ENCODE peak calls at places on chromosomes 4 and X, in seven cellular contexts. B, K, W, Y, P, Z and G are unnamed samples.

GRCh38 chr4:49036528-49036927 is 50.5 kb downstream of the CWH43 start:
- DNase-seq in B (no peak), K (no peak), W (no peak), Y (no peak), P (no peak), Z (no peak), G (no peak)

GRCh38 chr4:98470831-98471230 is 187.6 kb downstream of the TSPAN5 start:
- DNase-seq in B (no peak), K (no peak), W (no peak), Y (no peak), P (peak), Z (no peak), G (no peak)

GRCh38 chr4:70356185-70356584 is 4.4 kb upstream of the SMR3A start:
- DNase-seq in B (no peak), K (no peak), W (no peak), Y (no peak), P (no peak), Z (no peak), G (peak)

GRCh38 chrX:119177278-119177677 is 49.7 kb upstream of the KIAA1210 start:
- DNase-seq in B (no peak), K (no peak), W (no peak), Y (no peak), P (no peak), Z (peak), G (no peak)

GRCh38 chr4:175953960-175954521 is 111.6 kb upstream of the WDR17 start:
- DNase-seq in B (no peak), K (no peak), W (no peak), Y (no peak), P (no peak), Z (no peak), G (no peak)

GRCh38 chr4:76546282-76547166 is 111.5 kb downstream of the SHROOM3 start:
- DNase-seq in B (no peak), K (no peak), W (no peak), Y (no peak), P (peak), Z (no peak), G (peak)

GRCh38 chr4:97593248-97593647 is 550.0 kb downstream of the STPG2 start:
- DNase-seq in B (no peak), K (peak), W (no peak), Y (no peak), P (no peak), Z (no peak), G (no peak)

GRCh38 chr4:156830356-156830755 is 141.2 kb downstream of the PDGFC start:
- DNase-seq in B (no peak), K (no peak), W (no peak), Y (no peak), P (peak), Z (no peak), G (peak)

GRCh38 chrX:5876984-5877655 is 351.5 kb downstream of the NLGN4X start:
- DNase-seq in B (no peak), K (no peak), W (no peak), Y (no peak), P (no peak), Z (peak), G (peak)

GRCh38 chr4:14566518-14566917 is 435.8 kb upstream of the CPEB2 start:
- DNase-seq in B (no peak), K (no peak), W (no peak), Y (no peak), P (peak), Z (no peak), G (peak)

GRCh38 chr4:184805462-184806245 is 20.1 kb downstream of the ACSL1 start:
- DNase-seq in B (peak), K (peak), W (no peak), Y (no peak), P (no peak), Z (peak), G (peak)

GRCh38 chr4:150232029-150232428 is 153.8 kb downstream of the DCLK2 start:
- DNase-seq in B (no peak), K (no peak), W (no peak), Y (no peak), P (no peak), Z (no peak), G (no peak)

GRCh38 chrX:108439961-108440696 is 491 bp downstream of the COL4A5 start:
- DNase-seq in B (no peak), K (no peak), W (no peak), Y (no peak), P (no peak), Z (peak), G (no peak)

GRCh38 chr4:113919145-113919544 is 60.3 kb downstream of the ARSJ start:
- DNase-seq in B (no peak), K (no peak), W (no peak), Y (no peak), P (no peak), Z (no peak), G (no peak)

GRCh38 chr4:37279894-37280592 is 35.5 kb downstream of the NWD2 start:
- DNase-seq in B (no peak), K (no peak), W (no peak), Y (no peak), P (no peak), Z (no peak), G (peak)

GRCh38 chr4:1402021-1402515 is 4.2 kb downstream of the NKX1-1 start:
- DNase-seq in B (no peak), K (no peak), W (no peak), Y (no peak), P (no peak), Z (no peak), G (no peak)

GRCh38 chr4:56215138-56215793 is 172.0 kb downstream of the AASDH start:
- DNase-seq in B (no peak), K (no peak), W (no peak), Y (no peak), P (no peak), Z (no peak), G (no peak)

GRCh38 chrX:311156-312129 is 7.2 kb downstream of the GTPBP6 start:
- DNase-seq in B (no peak), K (peak), W (no peak), Y (no peak), P (no peak), Z (no peak), G (no peak)

GRCh38 chrX:153924149-153924861 is 1.8 kb downstream of the ARHGAP4 start:
- DNase-seq in B (no peak), K (no peak), W (no peak), Y (no peak), P (no peak), Z (peak), G (peak)

GRCh38 chr4:146214238-146214637 is at the start of gene REELD1:
- DNase-seq in B (no peak), K (no peak), W (no peak), Y (no peak), P (no peak), Z (no peak), G (no peak)

GRCh38 chrX:24341795-24342194 is 18.6 kb upstream of the SUPT20HL1 start:
- DNase-seq in B (no peak), K (no peak), W (no peak), Y (no peak), P (peak), Z (no peak), G (peak)

GRCh38 chr4:4594531-4594930 is 52.7 kb upstream of the STX18 start:
- DNase-seq in B (no peak), K (no peak), W (no peak), Y (no peak), P (no peak), Z (no peak), G (no peak)

GRCh38 chr4:42809419-42810084 is 83.0 kb upstream of the GRXCR1 start:
- DNase-seq in B (no peak), K (peak), W (no peak), Y (no peak), P (no peak), Z (no peak), G (no peak)

GRCh38 chr4:37812713-37813112 is 13.8 kb upstream of the PGM2 start:
- DNase-seq in B (no peak), K (no peak), W (no peak), Y (no peak), P (peak), Z (no peak), G (peak)

GRCh38 chrX:115940888-115941332 is 229.6 kb upstream of the AGTR2 start:
- DNase-seq in B (peak), K (no peak), W (no peak), Y (no peak), P (peak), Z (peak), G (peak)

GRCh38 chrX:134737061-134737460 is 78.8 kb upstream of the PLAC1 start:
- DNase-seq in B (no peak), K (no peak), W (no peak), Y (no peak), P (no peak), Z (no peak), G (peak)

GRCh38 chr4:122612540-122612939 is 8.3 kb downstream of the IL21 start:
- DNase-seq in B (no peak), K (no peak), W (no peak), Y (no peak), P (no peak), Z (no peak), G (peak)

GRCh38 chr4:173001571-173001970 is 167.0 kb upstream of the GALNT7 start:
- DNase-seq in B (no peak), K (no peak), W (no peak), Y (no peak), P (no peak), Z (no peak), G (peak)

GRCh38 chrX:107700317-107700774 is 72.0 kb downstream of the PRPS1 start:
- DNase-seq in B (no peak), K (no peak), W (no peak), Y (no peak), P (no peak), Z (no peak), G (peak)

GRCh38 chr4:88134536-88135361 is 23.7 kb downstream of the ABCG2 start:
- DNase-seq in B (no peak), K (no peak), W (no peak), Y (no peak), P (no peak), Z (no peak), G (peak)

GRCh38 chrX:30615229-30615628 is 37.7 kb upstream of the TASL start:
- DNase-seq in B (no peak), K (no peak), W (no peak), Y (no peak), P (peak), Z (no peak), G (no peak)

GRCh38 chr4:5638976-5639375 is 69.4 kb downstream of the EVC2 start:
- DNase-seq in B (no peak), K (no peak), W (no peak), Y (no peak), P (peak), Z (no peak), G (peak)

GRCh38 chr4:107069049-107069448 is 32.9 kb upstream of the DKK2 start:
- DNase-seq in B (no peak), K (no peak), W (no peak), Y (no peak), P (peak), Z (no peak), G (no peak)

GRCh38 chr4:128858875-128859696 is 49.6 kb downstream of the JADE1 start:
- DNase-seq in B (no peak), K (no peak), W (no peak), Y (no peak), P (peak), Z (no peak), G (no peak)